ENCODE peak calls at places on chromosome 7, in ten cellular contexts. D is epithelial cell of esophagus; A is tibial nerve; I is retinal pigment epithelial cell; T is CD8-positive, alpha-beta memory T cell; E is left ventricle myocardium inferior; G is Peyer's patch; S is fibroblast of villous mesenchyme; Y is CD4-positive, alpha-beta memory T cell; O is mesendoderm. R is an unnamed sample.

GRCh38 chr7:20779041-20779440 is 7.6 kb downstream of the SP8 start:
- DNase-seq in D (no peak), A (no peak), I (no peak), T (no peak), E (no peak), G (no peak), S (no peak), Y (no peak), O (no peak), R (no peak)

GRCh38 chr7:2299131-2299829 is 15.0 kb downstream of the SNX8 start:
- DNase-seq in D (no peak), A (peak; percentile 40), I (no peak), T (no peak), E (no peak), G (peak; percentile 66), S (peak; percentile 87), Y (no peak), O (no peak), R (peak; percentile 82)

GRCh38 chr7:30937426-30937825 is 25.8 kb downstream of the AQP1 start:
- DNase-seq in D (no peak), A (no peak), I (no peak), T (no peak), E (no peak), G (peak; percentile 56), S (no peak), Y (no peak), O (no peak), R (no peak)

GRCh38 chr7:124655990-124656389 is 109.6 kb downstream of the GPR37 start:
- DNase-seq in D (no peak), A (no peak), I (no peak), T (no peak), E (no peak), G (no peak), S (no peak), Y (no peak), O (no peak), R (no peak)

GRCh38 chr7:51111256-51111655 is 205.4 kb downstream of the COBL start:
- DNase-seq in D (no peak), A (no peak), I (no peak), T (no peak), E (no peak), G (no peak), S (no peak), Y (no peak), O (no peak), R (no peak)

GRCh38 chr7:131581241-131582157 is 25.1 kb upstream of the PODXL start:
- DNase-seq in D (no peak), A (no peak), I (no peak), T (no peak), E (peak; percentile 89), G (no peak), S (no peak), Y (no peak), O (no peak), R (no peak)

GRCh38 chr7:78472519-78472918 is 673.9 kb downstream of the PHTF2 start:
- DNase-seq in D (peak; percentile 52), A (no peak), I (no peak), T (no peak), E (no peak), G (no peak), S (peak; percentile 71), Y (no peak), O (peak; percentile 19), R (peak; percentile 91)

GRCh38 chr7:116686812-116687419 is 14.9 kb downstream of the MET start:
- DNase-seq in D (no peak), A (no peak), I (no peak), T (no peak), E (no peak), G (no peak), S (no peak), Y (no peak), O (no peak), R (no peak)

GRCh38 chr7:64192775-64193174 is 14.2 kb upstream of the ZNF735 start:
- DNase-seq in D (no peak), A (no peak), I (no peak), T (no peak), E (no peak), G (no peak), S (no peak), Y (no peak), O (no peak), R (no peak)

GRCh38 chr7:31814187-31814586 is 127.2 kb downstream of the PPP1R17 start:
- DNase-seq in D (no peak), A (no peak), I (no peak), T (no peak), E (no peak), G (no peak), S (no peak), Y (no peak), O (peak; percentile 34), R (peak; percentile 15)

GRCh38 chr7:122082670-122083069 is 61.4 kb downstream of the AASS start:
- DNase-seq in D (no peak), A (no peak), I (no peak), T (no peak), E (no peak), G (no peak), S (no peak), Y (no peak), O (peak; percentile 75), R (no peak)

GRCh38 chr7:134083766-134084487 is 43.2 kb upstream of the LRGUK start:
- DNase-seq in D (peak; percentile 28), A (no peak), I (peak; percentile 26), T (no peak), E (no peak), G (no peak), S (peak; percentile 46), Y (no peak), O (no peak), R (peak; percentile 34)

GRCh38 chr7:45647426-45647825 is 73.3 kb downstream of the ADCY1 start:
- DNase-seq in D (no peak), A (no peak), I (no peak), T (no peak), E (no peak), G (peak; percentile 29), S (no peak), Y (no peak), O (no peak), R (no peak)

GRCh38 chr7:81714306-81714705 is 55.5 kb downstream of the HGF start:
- DNase-seq in D (no peak), A (no peak), I (no peak), T (no peak), E (no peak), G (no peak), S (peak; percentile 68), Y (no peak), O (no peak), R (no peak)

GRCh38 chr7:19107392-19108147 is 9.9 kb downstream of the TWIST1 start:
- DNase-seq in D (peak; percentile 54), A (peak; percentile 49), I (no peak), T (no peak), E (no peak), G (no peak), S (peak; percentile 80), Y (no peak), O (peak; percentile 83), R (peak; percentile 88)

DNA sequence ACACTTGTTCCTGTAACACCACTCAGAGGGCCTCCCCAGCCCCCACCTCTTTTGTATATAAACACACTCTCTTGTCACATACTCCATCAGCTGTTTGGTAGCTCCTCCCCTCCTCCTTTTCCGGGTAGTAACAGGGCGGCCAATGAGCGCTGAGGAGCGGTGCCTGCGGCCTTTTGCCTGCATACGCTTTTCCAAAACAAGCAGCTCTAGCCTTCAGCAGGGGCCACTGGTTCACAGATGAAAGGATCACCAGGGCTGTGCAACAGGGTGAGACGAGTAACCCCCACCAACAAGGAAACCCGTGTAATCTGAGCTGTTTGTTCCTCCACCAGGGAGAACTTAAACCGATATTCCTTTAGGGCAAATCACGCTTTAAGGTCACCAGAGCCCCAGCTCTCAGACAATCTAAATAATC is 3.9 kb downstream of the UBE2H start:
- DNase-seq in D (peak; percentile 94), A (peak; percentile 87), I (peak; percentile 84), T (peak; percentile 88), E (peak; percentile 84), G (peak; percentile 95), S (peak; percentile 98), Y (peak; percentile 82), O (peak; percentile 99), R (peak; percentile 96)
- H3K4me3 ChIP-seq in D (peak overlapping the region; percentile 84), A (peak overlapping the region; percentile 95), I (peak overlapping the region; percentile 96), T (peak overlapping the region; percentile 94), E (peak overlapping the region; percentile 88), G (peak overlapping the region; percentile 75), S (peak overlapping the region; percentile 76), Y (peak overlapping the region; percentile 85), O (no peak overlapping the region), R (peak overlapping the region; percentile 98)

GRCh38 chr7:73358590-73359275 is 30.8 kb downstream of the FKBP6 start:
- DNase-seq in D (no peak), A (no peak), I (no peak), T (no peak), E (no peak), G (no peak), S (no peak), Y (no peak), O (no peak), R (no peak)
- H3K4me3 ChIP-seq in D (no peak overlapping the region), A (peak overlapping the region; percentile 18), I (no peak overlapping the region), T (no peak overlapping the region), E (peak overlapping the region; percentile 54), G (peak overlapping the region; percentile 33), S (no peak overlapping the region), Y (no peak overlapping the region), O (no peak overlapping the region), R (peak overlapping the region; percentile 62)

GRCh38 chr7:87926581-87927461 is 7.2 kb upstream of the ADAM22 start:
- DNase-seq in D (no peak), A (no peak), I (no peak), T (no peak), E (no peak), G (peak; percentile 70), S (peak; percentile 38), Y (no peak), O (peak; percentile 94), R (no peak)
- H3K4me3 ChIP-seq in D (no peak overlapping the region), A (no peak overlapping the region), I (no peak overlapping the region), T (no peak overlapping the region), E (no peak overlapping the region), G (no peak overlapping the region), S (no peak overlapping the region), Y (no peak overlapping the region), O (no peak overlapping the region), R (no peak overlapping the region)

DNA sequence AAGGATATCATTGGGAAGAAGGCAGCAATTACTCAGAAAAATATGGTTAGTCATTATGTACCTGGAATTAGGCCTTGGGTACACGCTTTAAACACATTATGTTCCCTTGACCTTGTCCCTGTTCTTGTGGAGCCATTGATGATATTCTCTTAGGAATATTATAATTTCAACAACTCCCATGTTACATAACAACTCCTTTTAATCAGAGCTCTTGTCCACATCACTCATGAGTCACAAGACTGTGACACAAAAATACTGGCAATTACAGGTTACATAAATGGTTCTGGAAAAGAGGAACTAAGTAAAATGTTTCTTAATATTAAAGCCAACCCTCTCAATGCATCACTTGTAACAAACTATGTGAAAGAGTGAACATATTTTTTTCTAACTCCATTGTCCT is 143.8 kb upstream of the PCLO start:
- DNase-seq in D (peak; percentile 24), A (no peak), I (peak; percentile 7), T (no peak), E (no peak), G (no peak), S (no peak), Y (no peak), O (no peak), R (no peak)
- H3K4me3 ChIP-seq in D (no peak overlapping the region), A (no peak overlapping the region), I (no peak overlapping the region), T (no peak overlapping the region), E (no peak overlapping the region), G (no peak overlapping the region), S (no peak overlapping the region), Y (no peak overlapping the region), O (no peak overlapping the region), R (no peak overlapping the region)

R was measured in adipocyte.